ENCODE peak calls at places on chromosomes 7 and 10, in four cellular contexts. One of them, this sample, is unnamed.

GRCh38 chr7:142932386-142933091 is 1.0 kb downstream of the TRPV5 start:
- DNase-seq in left ventricle myocardium inferior: no peak
- DNase-seq in lower lobe of right lung: no peak
- DNase-seq in COR-L47: no peak
- DNase-seq in this sample: no peak

GRCh38 chr7:29274156-29275017 is 79.8 kb downstream of the CHN2 start:
- DNase-seq in left ventricle myocardium inferior: no peak
- DNase-seq in lower lobe of right lung: no peak
- DNase-seq in COR-L47: no peak
- DNase-seq in this sample: no peak

GRCh38 chr7:128167316-128167691 is 73.8 kb upstream of the LEP start:
- DNase-seq in left ventricle myocardium inferior: no peak
- DNase-seq in lower lobe of right lung: no peak
- DNase-seq in COR-L47: peak; percentile 79
- DNase-seq in this sample: peak; percentile 28

GRCh38 chr10:44281089-44281613 is 103.7 kb downstream of the CXCL12 start:
- DNase-seq in left ventricle myocardium inferior: peak; percentile 57
- DNase-seq in lower lobe of right lung: no peak
- DNase-seq in COR-L47: no peak
- DNase-seq in this sample: no peak

GRCh38 chr7:73858807-73859206 is 2.2 kb upstream of the TMEM270 start:
- DNase-seq in left ventricle myocardium inferior: no peak
- DNase-seq in lower lobe of right lung: no peak
- DNase-seq in COR-L47: no peak
- DNase-seq in this sample: no peak

GRCh38 chr10:98030093-98030821 is at the start of gene CRTAC1:
- DNase-seq in left ventricle myocardium inferior: peak; percentile 50
- DNase-seq in lower lobe of right lung: peak; percentile 86
- DNase-seq in COR-L47: peak; percentile 67
- DNase-seq in this sample: no peak

GRCh38 chr7:131011976-131012375 is 278.0 kb upstream of the KLF14 start:
- DNase-seq in left ventricle myocardium inferior: no peak
- DNase-seq in lower lobe of right lung: no peak
- DNase-seq in COR-L47: no peak
- DNase-seq in this sample: no peak

GRCh38 chr10:97590748-97591139 is 1.2 kb downstream of the C10orf62 start:
- DNase-seq in left ventricle myocardium inferior: no peak
- DNase-seq in lower lobe of right lung: no peak
- DNase-seq in COR-L47: no peak
- DNase-seq in this sample: no peak

GRCh38 chr7:11831727-11832495 is at the start of gene THSD7A:
- DNase-seq in left ventricle myocardium inferior: peak; percentile 42
- DNase-seq in lower lobe of right lung: peak; percentile 64
- DNase-seq in COR-L47: peak; percentile 65
- DNase-seq in this sample: no peak

GRCh38 chr7:128035712-128036111 is 4.5 kb upstream of the LRRC4 start:
- DNase-seq in left ventricle myocardium inferior: no peak
- DNase-seq in lower lobe of right lung: no peak
- DNase-seq in COR-L47: peak; percentile 56
- DNase-seq in this sample: no peak